ENCODE peak calls at places on chromosomes 5 and 9, in six cellular contexts. One of them, this sample, is unnamed.

GRCh38 chr9:70594546-70594945 is 180.1 kb upstream of the KLF9 start:
- DNase-seq in fibroblast of villous mesenchyme: peak
- DNase-seq in foreskin fibroblast: peak
- DNase-seq in esophagus squamous epithelium: no peak
- DNase-seq in astrocyte of the spinal cord: no peak
- DNase-seq in heart left ventricle: no peak
- DNase-seq in this sample: no peak

GRCh38 chr9:136095028-136095494 is at the start of gene NACC2:
- DNase-seq in foreskin fibroblast: peak
- DNase-seq in astrocyte of the spinal cord: peak
- DNase-seq in fibroblast of villous mesenchyme: peak
- DNase-seq in esophagus squamous epithelium: no peak
- DNase-seq in heart left ventricle: peak
- DNase-seq in this sample: no peak

GRCh38 chr5:149439899-149440655 is 61.0 kb upstream of the IL17B start:
- DNase-seq in esophagus squamous epithelium: no peak
- DNase-seq in heart left ventricle: peak
- DNase-seq in astrocyte of the spinal cord: peak
- DNase-seq in foreskin fibroblast: peak
- DNase-seq in fibroblast of villous mesenchyme: no peak
- DNase-seq in this sample: no peak

GRCh38 chr5:95866431-95867063 is 44.0 kb upstream of the GLRX start:
- DNase-seq in astrocyte of the spinal cord: peak
- DNase-seq in esophagus squamous epithelium: no peak
- DNase-seq in fibroblast of villous mesenchyme: no peak
- DNase-seq in heart left ventricle: no peak
- DNase-seq in foreskin fibroblast: peak
- DNase-seq in this sample: no peak

GRCh38 chr5:96187309-96188027 is 225.8 kb upstream of the ELL2 start:
- DNase-seq in foreskin fibroblast: no peak
- DNase-seq in esophagus squamous epithelium: no peak
- DNase-seq in astrocyte of the spinal cord: no peak
- DNase-seq in heart left ventricle: no peak
- DNase-seq in fibroblast of villous mesenchyme: no peak
- DNase-seq in this sample: no peak

GRCh38 chr5:16934669-16935068 is 1.4 kb downstream of the MYO10 start:
- DNase-seq in astrocyte of the spinal cord: peak
- DNase-seq in foreskin fibroblast: peak
- DNase-seq in fibroblast of villous mesenchyme: peak
- DNase-seq in esophagus squamous epithelium: no peak
- DNase-seq in heart left ventricle: no peak
- DNase-seq in this sample: no peak

GRCh38 chr9:69446496-69446895 is 121.5 kb downstream of the ENTREP1 start:
- DNase-seq in astrocyte of the spinal cord: no peak
- DNase-seq in heart left ventricle: no peak
- DNase-seq in foreskin fibroblast: no peak
- DNase-seq in esophagus squamous epithelium: no peak
- DNase-seq in fibroblast of villous mesenchyme: no peak
- DNase-seq in this sample: no peak

GRCh38 chr5:41219655-41220269 is 6.4 kb upstream of the C6 start:
- DNase-seq in astrocyte of the spinal cord: no peak
- DNase-seq in foreskin fibroblast: no peak
- DNase-seq in fibroblast of villous mesenchyme: peak
- DNase-seq in heart left ventricle: no peak
- DNase-seq in esophagus squamous epithelium: no peak
- DNase-seq in this sample: no peak

GRCh38 chr9:16013366-16013765 is 460.5 kb downstream of the CCDC171 start:
- DNase-seq in fibroblast of villous mesenchyme: no peak
- DNase-seq in heart left ventricle: no peak
- DNase-seq in esophagus squamous epithelium: no peak
- DNase-seq in astrocyte of the spinal cord: no peak
- DNase-seq in foreskin fibroblast: no peak
- DNase-seq in this sample: no peak

GRCh38 chr9:69874301-69875060 is 53.9 kb downstream of the CFAP95 start:
- DNase-seq in esophagus squamous epithelium: no peak
- DNase-seq in fibroblast of villous mesenchyme: peak
- DNase-seq in foreskin fibroblast: peak
- DNase-seq in heart left ventricle: peak
- DNase-seq in astrocyte of the spinal cord: peak
- DNase-seq in this sample: peak

GRCh38 chr5:60287174-60287771 is 393.7 kb upstream of the PDE4D start:
- DNase-seq in astrocyte of the spinal cord: peak
- DNase-seq in foreskin fibroblast: peak
- DNase-seq in fibroblast of villous mesenchyme: peak
- DNase-seq in esophagus squamous epithelium: no peak
- DNase-seq in heart left ventricle: peak
- DNase-seq in this sample: no peak

GRCh38 chr5:92505925-92506324 is 1075.1 kb downstream of the NR2F1-AS1 start:
- DNase-seq in foreskin fibroblast: no peak
- DNase-seq in fibroblast of villous mesenchyme: peak
- DNase-seq in heart left ventricle: no peak
- DNase-seq in esophagus squamous epithelium: no peak
- DNase-seq in astrocyte of the spinal cord: peak
- DNase-seq in this sample: no peak

GRCh38 chr9:35236692-35237091 is 74.9 kb downstream of the UNC13B start:
- DNase-seq in esophagus squamous epithelium: no peak
- DNase-seq in foreskin fibroblast: no peak
- DNase-seq in astrocyte of the spinal cord: peak
- DNase-seq in heart left ventricle: no peak
- DNase-seq in fibroblast of villous mesenchyme: no peak
- DNase-seq in this sample: no peak

GRCh38 chr5:128965011-128965637 is at the start of gene SLC27A6:
- DNase-seq in fibroblast of villous mesenchyme: no peak
- DNase-seq in foreskin fibroblast: peak
- DNase-seq in heart left ventricle: peak
- DNase-seq in astrocyte of the spinal cord: no peak
- DNase-seq in esophagus squamous epithelium: no peak
- DNase-seq in this sample: no peak

GRCh38 chr9:92720209-92720765 is 44.3 kb downstream of the BICD2 start:
- DNase-seq in esophagus squamous epithelium: no peak
- DNase-seq in heart left ventricle: no peak
- DNase-seq in astrocyte of the spinal cord: no peak
- DNase-seq in foreskin fibroblast: no peak
- DNase-seq in fibroblast of villous mesenchyme: no peak
- DNase-seq in this sample: no peak

GRCh38 chr5:55868846-55869245 is 17.7 kb downstream of the IL31RA start:
- DNase-seq in fibroblast of villous mesenchyme: peak
- DNase-seq in foreskin fibroblast: peak
- DNase-seq in astrocyte of the spinal cord: peak
- DNase-seq in esophagus squamous epithelium: no peak
- DNase-seq in heart left ventricle: no peak
- DNase-seq in this sample: peak

GRCh38 chr9:530681-531080 is 310.8 kb upstream of the DMRT1 start:
- DNase-seq in astrocyte of the spinal cord: peak
- DNase-seq in foreskin fibroblast: peak
- DNase-seq in esophagus squamous epithelium: no peak
- DNase-seq in heart left ventricle: no peak
- DNase-seq in fibroblast of villous mesenchyme: no peak
- DNase-seq in this sample: no peak

GRCh38 chr5:61904730-61905129 is 401.3 kb upstream of the KIF2A start:
- DNase-seq in fibroblast of villous mesenchyme: no peak
- DNase-seq in esophagus squamous epithelium: no peak
- DNase-seq in foreskin fibroblast: no peak
- DNase-seq in heart left ventricle: no peak
- DNase-seq in astrocyte of the spinal cord: no peak
- DNase-seq in this sample: no peak

GRCh38 chr5:61905635-61906034 is 400.4 kb upstream of the KIF2A start:
- DNase-seq in fibroblast of villous mesenchyme: no peak
- DNase-seq in heart left ventricle: no peak
- DNase-seq in astrocyte of the spinal cord: no peak
- DNase-seq in esophagus squamous epithelium: no peak
- DNase-seq in foreskin fibroblast: no peak
- DNase-seq in this sample: no peak

GRCh38 chr5:61910771-61911170 is 395.2 kb upstream of the KIF2A start:
- DNase-seq in heart left ventricle: no peak
- DNase-seq in esophagus squamous epithelium: no peak
- DNase-seq in foreskin fibroblast: peak
- DNase-seq in astrocyte of the spinal cord: no peak
- DNase-seq in fibroblast of villous mesenchyme: no peak
- DNase-seq in this sample: no peak

GRCh38 chr5:61907995-61908394 is 398.0 kb upstream of the KIF2A start:
- DNase-seq in fibroblast of villous mesenchyme: no peak
- DNase-seq in foreskin fibroblast: no peak
- DNase-seq in heart left ventricle: no peak
- DNase-seq in esophagus squamous epithelium: no peak
- DNase-seq in astrocyte of the spinal cord: no peak
- DNase-seq in this sample: no peak

GRCh38 chr5:61906820-61907219 is 399.2 kb upstream of the KIF2A start:
- DNase-seq in fibroblast of villous mesenchyme: no peak
- DNase-seq in foreskin fibroblast: no peak
- DNase-seq in heart left ventricle: no peak
- DNase-seq in astrocyte of the spinal cord: no peak
- DNase-seq in esophagus squamous epithelium: no peak
- DNase-seq in this sample: no peak
- TF ChIP-seq CTCF in fibroblast of villous mesenchyme: no peak
- TF ChIP-seq CTCF in foreskin fibroblast: no peak
- TF ChIP-seq CTCF in heart left ventricle: no peak
- TF ChIP-seq CTCF in astrocyte of the spinal cord: no peak
- TF ChIP-seq CTCF in esophagus squamous epithelium: no peak
- TF ChIP-seq CTCF in this sample: no peak

DNA sequence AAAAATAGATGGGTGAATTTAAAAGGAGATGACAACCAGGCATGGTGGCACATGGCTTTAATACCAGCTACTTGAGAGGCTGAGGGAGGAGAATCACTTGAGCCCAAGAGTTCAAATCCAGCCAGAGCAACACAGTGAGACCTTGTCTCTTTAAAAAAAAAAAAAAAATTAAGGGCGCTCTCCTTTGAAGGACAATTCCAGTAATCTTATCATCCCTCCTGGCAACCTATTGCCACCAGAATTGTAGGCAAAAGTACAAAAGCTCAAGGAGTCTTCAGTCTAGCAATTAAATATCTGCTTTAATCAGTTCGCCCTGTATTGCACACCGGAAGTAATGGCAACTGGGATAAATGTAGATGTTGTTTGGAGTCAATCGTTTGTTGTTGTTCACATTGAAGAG is 7.7 kb downstream of the SNX18 start:
- DNase-seq in esophagus squamous epithelium: no peak
- DNase-seq in foreskin fibroblast: no peak
- DNase-seq in heart left ventricle: no peak
- DNase-seq in fibroblast of villous mesenchyme: no peak
- DNase-seq in astrocyte of the spinal cord: no peak
- DNase-seq in this sample: no peak
- H3K4me3 ChIP-seq in esophagus squamous epithelium: no peak
- H3K4me3 ChIP-seq in foreskin fibroblast: no peak
- H3K4me3 ChIP-seq in heart left ventricle: no peak
- H3K4me3 ChIP-seq in fibroblast of villous mesenchyme: no peak
- H3K4me3 ChIP-seq in astrocyte of the spinal cord: no peak
- H3K4me3 ChIP-seq in this sample: no peak

GRCh38 chr5:31859096-31859495 is 220.2 kb downstream of the PDZD2 start:
- DNase-seq in foreskin fibroblast: no peak
- DNase-seq in esophagus squamous epithelium: no peak
- DNase-seq in fibroblast of villous mesenchyme: no peak
- DNase-seq in heart left ventricle: no peak
- DNase-seq in astrocyte of the spinal cord: no peak
- DNase-seq in this sample: no peak

GRCh38 chr5:31854181-31854624 is 215.3 kb downstream of the PDZD2 start:
- DNase-seq in heart left ventricle: peak
- DNase-seq in fibroblast of villous mesenchyme: peak
- DNase-seq in astrocyte of the spinal cord: peak
- DNase-seq in foreskin fibroblast: peak
- DNase-seq in esophagus squamous epithelium: no peak
- DNase-seq in this sample: no peak

GRCh38 chr5:31853398-31854135 is 214.6 kb downstream of the PDZD2 start:
- DNase-seq in astrocyte of the spinal cord: no peak
- DNase-seq in foreskin fibroblast: no peak
- DNase-seq in heart left ventricle: no peak
- DNase-seq in esophagus squamous epithelium: no peak
- DNase-seq in fibroblast of villous mesenchyme: no peak
- DNase-seq in this sample: no peak

GRCh38 chr5:31854625-31855526 is 215.9 kb downstream of the PDZD2 start:
- DNase-seq in foreskin fibroblast: peak
- DNase-seq in fibroblast of villous mesenchyme: peak
- DNase-seq in astrocyte of the spinal cord: peak
- DNase-seq in esophagus squamous epithelium: no peak
- DNase-seq in heart left ventricle: peak
- DNase-seq in this sample: no peak

GRCh38 chr5:31855527-31855862 is 216.6 kb downstream of the PDZD2 start:
- DNase-seq in fibroblast of villous mesenchyme: peak
- DNase-seq in foreskin fibroblast: peak
- DNase-seq in esophagus squamous epithelium: no peak
- DNase-seq in astrocyte of the spinal cord: no peak
- DNase-seq in heart left ventricle: no peak
- DNase-seq in this sample: no peak
- TF ChIP-seq CTCF in fibroblast of villous mesenchyme: peak
- TF ChIP-seq CTCF in foreskin fibroblast: no peak
- TF ChIP-seq CTCF in esophagus squamous epithelium: no peak
- TF ChIP-seq CTCF in astrocyte of the spinal cord: no peak
- TF ChIP-seq CTCF in heart left ventricle: no peak
- TF ChIP-seq CTCF in this sample: no peak

DNA sequence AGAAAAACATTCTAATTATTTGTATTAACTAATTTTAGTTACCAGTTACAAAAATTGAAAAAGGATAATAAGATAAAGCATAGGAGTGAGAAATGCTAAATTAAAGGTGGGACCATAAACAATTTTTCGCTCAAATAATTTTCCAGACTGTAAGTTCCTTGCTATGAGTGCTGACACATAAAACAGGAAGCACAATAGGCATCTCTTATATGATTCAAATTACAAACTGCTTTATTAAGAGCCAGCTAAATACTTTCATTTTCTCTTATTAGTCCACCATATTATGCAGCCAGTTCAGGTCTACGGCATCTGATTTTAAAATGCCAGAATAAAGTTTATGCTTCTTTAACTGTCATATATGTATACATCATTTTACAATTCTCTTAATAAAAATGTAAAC is 4.4 kb downstream of the RC3H2 start:
- DNase-seq in heart left ventricle: no peak
- DNase-seq in astrocyte of the spinal cord: peak
- DNase-seq in esophagus squamous epithelium: no peak
- DNase-seq in fibroblast of villous mesenchyme: peak
- DNase-seq in foreskin fibroblast: no peak
- DNase-seq in this sample: no peak
- H3K4me3 ChIP-seq in heart left ventricle: no peak
- H3K4me3 ChIP-seq in astrocyte of the spinal cord: no peak
- H3K4me3 ChIP-seq in esophagus squamous epithelium: no peak
- H3K4me3 ChIP-seq in fibroblast of villous mesenchyme: no peak
- H3K4me3 ChIP-seq in foreskin fibroblast: peak
- H3K4me3 ChIP-seq in this sample: no peak

This sample was measured in AG09309.